ENCODE peak calls at places on chromosomes 16 and 17, in six cellular contexts. N is H1, Z is GM12878, S is GM12891, P is HepG2, B is K562. I is an unnamed sample.

GRCh38 chr16:85475233-85475632 is 137.9 kb upstream of the GSE1 start:
- DNase-seq in N (no peak), Z (no peak), S (no peak), P (no peak), B (no peak), I (no peak)

GRCh38 chr16:48576927-48577326 is 33.1 kb downstream of the N4BP1 start:
- DNase-seq in N (no peak), Z (no peak), S (no peak), P (peak; percentile 48), B (no peak), I (no peak)

GRCh38 chr16:17312100-17312732 is 158.5 kb downstream of the XYLT1 start:
- DNase-seq in N (no peak), Z (no peak), S (no peak), P (no peak), B (no peak), I (no peak)

GRCh38 chr17:10372906-10373305 is at the start of gene MYH13:
- DNase-seq in N (no peak), Z (no peak), S (no peak), P (no peak), B (no peak), I (no peak)

GRCh38 chr17:77346765-77347164 is 206.0 kb downstream of the SEC14L1 start:
- DNase-seq in N (no peak), Z (no peak), S (no peak), P (no peak), B (no peak), I (no peak)

GRCh38 chr17:27502526-27503324 is 46.5 kb downstream of the KSR1 start:
- DNase-seq in N (no peak), Z (no peak), S (no peak), P (no peak), B (no peak), I (no peak)

GRCh38 chr17:4999429-5000093 is 1.8 kb downstream of the KIF1C start:
- DNase-seq in N (no peak), Z (no peak), S (no peak), P (no peak), B (no peak), I (no peak)

GRCh38 chr17:75875940-75876189 is 2.5 kb downstream of the TRIM47 start:
- DNase-seq in N (no peak), Z (no peak), S (no peak), P (no peak), B (no peak), I (no peak)

GRCh38 chr17:80501739-80502577 is 25.6 kb upstream of the NPTX1 start:
- DNase-seq in N (no peak), Z (no peak), S (no peak), P (no peak), B (no peak), I (no peak)

GRCh38 chr17:82129095-82129494 is 31.1 kb upstream of the FASN start:
- DNase-seq in N (no peak), Z (no peak), S (no peak), P (no peak), B (peak; percentile 36), I (no peak)

GRCh38 chr17:81563861-81564586 is 11.9 kb upstream of the FAAP100 start:
- DNase-seq in N (no peak), Z (no peak), S (no peak), P (no peak), B (no peak), I (no peak)

GRCh38 chr17:68705331-68706166 is 104.4 kb upstream of the FAM20A start:
- DNase-seq in N (no peak), Z (no peak), S (no peak), P (no peak), B (no peak), I (no peak)

GRCh38 chr17:44878627-44879221 is 20.5 kb downstream of the EFTUD2 start:
- DNase-seq in N (no peak), Z (no peak), S (no peak), P (peak; percentile 37), B (peak; percentile 42), I (no peak)

GRCh38 chr16:46573008-46573833 is 48.0 kb downstream of the SHCBP1 start:
- DNase-seq in N (no peak), Z (no peak), S (no peak), P (peak; percentile 32), B (peak; percentile 38), I (no peak)

GRCh38 chr16:22924492-22924891 is 110.5 kb downstream of the HS3ST2 start:
- DNase-seq in N (no peak), Z (no peak), S (no peak), P (no peak), B (no peak), I (no peak)

GRCh38 chr16:10828851-10829331 is 10.3 kb upstream of the TVP23A start:
- DNase-seq in N (no peak), Z (no peak), S (no peak), P (no peak), B (no peak), I (no peak)

GRCh38 chr16:69917739-69918138 is 33.4 kb upstream of the CLEC18A start:
- DNase-seq in N (peak; percentile 46), Z (no peak), S (no peak), P (no peak), B (no peak), I (no peak)

GRCh38 chr16:67255553-67256030 is 6.8 kb downstream of the SLC9A5 start:
- DNase-seq in N (no peak), Z (no peak), S (no peak), P (no peak), B (no peak), I (no peak)

GRCh38 chr16:4873091-4873490 is 25.8 kb downstream of the UBN1 start:
- DNase-seq in N (no peak), Z (no peak), S (no peak), P (no peak), B (no peak), I (no peak)
- TF ChIP-seq POLR2A in N (no peak), Z (no peak), S (no peak), P (no peak), B (no peak), I (no peak)

GRCh38 chr17:43854498-43854897 is 7.5 kb downstream of the CD300LG start:
- DNase-seq in N (no peak), Z (no peak), S (no peak), P (no peak), B (no peak), I (no peak)

GRCh38 chr17:43852571-43852970 is 5.6 kb downstream of the CD300LG start:
- DNase-seq in N (no peak), Z (no peak), S (no peak), P (no peak), B (no peak), I (no peak)

GRCh38 chr17:43851744-43852143 is 4.8 kb downstream of the CD300LG start:
- DNase-seq in N (no peak), Z (no peak), S (no peak), P (no peak), B (peak; percentile 21), I (no peak)

GRCh38 chr17:43855061-43855460 is 8.1 kb downstream of the CD300LG start:
- DNase-seq in N (no peak), Z (no peak), S (no peak), P (no peak), B (no peak), I (no peak)

DNA sequence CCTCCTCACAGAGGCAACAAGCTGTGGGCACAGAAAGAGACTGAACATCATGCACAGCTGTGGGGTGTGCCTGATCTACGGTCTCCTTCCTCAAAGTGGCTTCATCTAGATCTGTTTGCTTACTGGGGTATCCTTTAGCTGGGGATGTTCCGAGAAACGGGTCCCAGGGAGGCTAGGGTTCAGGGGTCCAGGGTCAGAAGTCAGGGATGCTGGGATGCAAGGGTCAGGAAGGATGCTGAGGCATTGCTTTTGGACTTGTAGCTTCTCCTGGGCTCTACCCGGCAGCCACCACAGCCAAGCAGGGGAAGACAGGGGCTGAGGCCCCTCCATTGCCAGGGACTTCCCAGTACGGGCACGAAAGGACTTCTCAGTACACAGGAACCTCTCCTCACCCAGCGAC is 6.6 kb downstream of the CD300LG start:
- DNase-seq in N (no peak), Z (no peak), S (no peak), P (no peak), B (no peak), I (no peak)
- TF ChIP-seq TAF1 in N (no peak), Z (no peak), S (no peak), P (no peak), B (no peak), I (no peak)

GRCh38 chr16:62869837-62870236 is 833.6 kb upstream of the CDH8 start:
- DNase-seq in N (no peak), Z (peak; percentile 11), S (no peak), P (no peak), B (no peak), I (no peak)
- TF ChIP-seq POLR2A in N (no peak), Z (no peak), S (no peak), P (no peak), B (no peak), I (no peak)

DNA sequence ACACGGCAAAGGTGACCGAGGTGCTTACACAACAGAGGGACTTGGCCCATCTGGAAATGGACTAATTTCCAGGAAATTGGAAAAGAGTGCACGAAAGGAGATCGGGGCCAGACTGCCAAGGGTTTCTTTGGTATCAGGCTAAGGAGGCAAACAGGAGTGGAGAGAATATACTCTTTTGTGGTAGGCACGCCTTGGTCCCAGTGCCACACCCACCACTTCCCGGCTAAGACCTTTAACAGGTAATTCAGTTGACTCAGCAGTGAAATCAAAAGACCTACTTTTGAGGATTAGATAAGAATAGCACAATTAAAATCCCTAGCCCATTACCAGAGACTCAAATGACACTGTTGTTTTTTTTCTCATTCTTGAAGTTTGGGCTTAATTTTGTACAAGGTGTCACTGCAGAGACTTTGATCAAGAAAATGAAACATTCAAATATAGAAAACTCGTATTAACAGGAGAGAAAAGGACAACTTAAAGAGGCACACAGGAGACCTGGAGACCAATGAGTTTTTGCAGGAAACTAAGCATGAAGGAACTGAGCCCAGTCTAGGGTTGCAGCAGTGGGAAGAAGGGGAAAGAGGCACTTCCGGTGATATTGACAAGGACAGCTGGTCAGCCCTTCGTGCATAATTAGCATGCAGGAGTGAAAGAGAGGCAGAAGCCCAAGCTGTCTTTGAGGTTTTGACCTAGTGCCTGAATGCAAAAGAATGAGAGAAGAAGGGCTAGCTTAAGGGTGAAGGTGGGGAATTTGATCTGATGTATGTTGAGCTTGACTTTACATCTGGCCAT is 265.5 kb upstream of the CCL2 start:
- DNase-seq in N (no peak), Z (no peak), S (no peak), P (no peak), B (no peak), I (no peak)
- TF ChIP-seq TAF1 in N (no peak), Z (no peak), S (no peak), P (no peak), B (no peak), I (no peak)

DNA sequence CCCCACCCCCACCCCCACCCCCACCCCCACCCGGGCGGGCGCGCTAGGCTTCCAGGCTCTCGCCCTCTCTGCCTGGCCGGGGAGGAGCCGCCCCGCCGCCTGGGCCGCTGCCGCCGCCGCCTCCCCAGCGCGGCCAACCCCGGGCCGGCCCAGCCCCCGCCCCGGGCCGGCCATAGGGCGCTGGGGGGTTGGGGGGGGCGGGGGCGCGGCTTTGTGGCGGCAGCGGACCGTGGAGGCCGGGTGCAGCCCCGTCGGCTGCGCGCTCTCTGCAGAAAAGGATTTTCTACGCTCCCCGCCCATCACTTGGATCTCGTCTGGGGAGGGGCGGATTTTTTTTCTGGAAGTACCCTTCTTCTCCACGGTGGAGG is 230.9 kb downstream of the MRTFB start:
- DNase-seq in N (no peak), Z (no peak), S (peak; percentile 82), P (peak; percentile 49), B (peak; percentile 80), I (peak; percentile 79)
- TF ChIP-seq POLR2A in N (no peak), Z (peak; percentile 48), S (no peak), P (peak; percentile 62), B (no peak), I (no peak)